ENCODE peak calls at places on chromosomes 11 and 22, in four cellular contexts. V, Q, J and X are unnamed samples.

GRCh38 chr22:44402196-44403111 is 89.7 kb upstream of the SHISAL1 start:
- DNase-seq in V (peak), Q (no peak), J (peak), X (no peak)

GRCh38 chr11:17568944-17569343 is 21.9 kb downstream of the OTOG start:
- DNase-seq in V (peak), Q (no peak), J (no peak), X (no peak)

GRCh38 chr11:12284321-12285050 is 92.9 kb upstream of the PARVA start:
- DNase-seq in V (no peak), Q (peak), J (no peak), X (no peak)

GRCh38 chr11:31995525-31996123 is 95.2 kb upstream of the RCN1 start:
- DNase-seq in V (no peak), Q (peak), J (no peak), X (no peak)

GRCh38 chr22:36613958-36614357 is 85.0 kb upstream of the EIF3D start:
- DNase-seq in V (no peak), Q (no peak), J (no peak), X (no peak)

GRCh38 chr11:124745835-124746620 is 6.0 kb downstream of the VSIG2 start:
- DNase-seq in V (peak), Q (peak), J (no peak), X (no peak)

GRCh38 chr22:23837911-23838685 is 708 bp downstream of the DERL3 start:
- DNase-seq in V (peak), Q (no peak), J (peak), X (no peak)

GRCh38 chr11:81237139-81237538 is 1496.5 kb downstream of the FAM181B start:
- DNase-seq in V (no peak), Q (peak), J (no peak), X (no peak)

GRCh38 chr11:26572770-26573402 is 823 bp upstream of the MUC15 start:
- DNase-seq in V (no peak), Q (no peak), J (no peak), X (peak)

GRCh38 chr11:46528445-46529085 is 65.3 kb downstream of the AMBRA1 start:
- DNase-seq in V (no peak), Q (no peak), J (no peak), X (no peak)

GRCh38 chr22:22752556-22753477 is 108.4 kb downstream of the GGTLC2 start:
- DNase-seq in V (peak), Q (peak), J (no peak), X (no peak)

GRCh38 chr22:27918351-27919221 is 470 bp downstream of the PITPNB start:
- DNase-seq in V (peak), Q (peak), J (peak), X (peak)

GRCh38 chr22:33917744-33918406 is 2.4 kb downstream of the LARGE1 start:
- DNase-seq in V (no peak), Q (peak), J (no peak), X (no peak)

GRCh38 chr11:112195906-112196305 is 20.6 kb downstream of the BCO2 start:
- DNase-seq in V (no peak), Q (peak), J (no peak), X (no peak)

GRCh38 chr22:28283025-28283654 is 364.1 kb upstream of the PITPNB start:
- DNase-seq in V (no peak), Q (peak), J (no peak), X (no peak)

GRCh38 chr11:131763193-131763890 is 392.9 kb downstream of the NTM start:
- DNase-seq in V (no peak), Q (no peak), J (no peak), X (no peak)

GRCh38 chr11:100746448-100746847 is 59.4 kb downstream of the ARHGAP42 start:
- DNase-seq in V (no peak), Q (no peak), J (no peak), X (no peak)

GRCh38 chr11:92628401-92629292 is 340.8 kb upstream of the MTNR1B start:
- DNase-seq in V (no peak), Q (peak), J (no peak), X (no peak)

GRCh38 chr22:41523464-41524221 is 20.6 kb downstream of the POLR3H start:
- DNase-seq in V (peak), Q (peak), J (no peak), X (no peak)

GRCh38 chr11:117520966-117521365 is 193.3 kb downstream of the CEP164 start:
- DNase-seq in V (no peak), Q (no peak), J (no peak), X (no peak)

GRCh38 chr11:20459865-20460264 is 72.3 kb downstream of the PRMT3 start:
- DNase-seq in V (no peak), Q (no peak), J (no peak), X (no peak)

GRCh38 chr11:48107188-48107704 is 109.4 kb upstream of the OR4B1 start:
- DNase-seq in V (no peak), Q (peak), J (no peak), X (no peak)

DNA sequence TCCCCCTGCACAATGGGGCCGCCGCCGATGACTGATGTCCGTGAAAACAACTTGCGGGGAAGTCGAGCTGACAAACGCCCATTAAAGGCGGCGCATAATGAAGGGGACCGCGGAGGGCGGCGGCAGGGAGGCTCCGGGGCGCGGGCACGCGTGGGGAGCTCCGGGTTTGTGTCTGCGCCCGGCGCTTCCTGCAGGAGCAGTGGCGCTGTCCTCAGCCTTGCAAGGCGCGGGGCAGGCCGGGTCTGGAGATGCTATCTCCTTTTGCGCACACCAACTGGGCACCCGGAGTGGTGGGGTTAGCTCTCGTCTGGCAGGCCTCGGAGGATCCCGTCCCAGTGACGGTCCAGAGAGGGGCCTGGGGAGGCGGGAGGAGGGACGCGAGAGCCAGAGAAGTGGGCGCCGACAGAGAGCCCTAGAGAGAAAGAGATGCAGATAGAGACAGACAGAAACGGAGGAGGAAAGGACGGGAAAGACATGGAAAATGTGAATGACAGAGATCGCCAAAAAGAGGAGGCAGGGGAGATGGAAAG is 390 bp upstream of the FGF3 start:
- DNase-seq in V (peak), Q (no peak), J (no peak), X (no peak)
- H3K27ac ChIP-seq in V (no peak), Q (no peak), J (no peak), X (no peak)

DNA sequence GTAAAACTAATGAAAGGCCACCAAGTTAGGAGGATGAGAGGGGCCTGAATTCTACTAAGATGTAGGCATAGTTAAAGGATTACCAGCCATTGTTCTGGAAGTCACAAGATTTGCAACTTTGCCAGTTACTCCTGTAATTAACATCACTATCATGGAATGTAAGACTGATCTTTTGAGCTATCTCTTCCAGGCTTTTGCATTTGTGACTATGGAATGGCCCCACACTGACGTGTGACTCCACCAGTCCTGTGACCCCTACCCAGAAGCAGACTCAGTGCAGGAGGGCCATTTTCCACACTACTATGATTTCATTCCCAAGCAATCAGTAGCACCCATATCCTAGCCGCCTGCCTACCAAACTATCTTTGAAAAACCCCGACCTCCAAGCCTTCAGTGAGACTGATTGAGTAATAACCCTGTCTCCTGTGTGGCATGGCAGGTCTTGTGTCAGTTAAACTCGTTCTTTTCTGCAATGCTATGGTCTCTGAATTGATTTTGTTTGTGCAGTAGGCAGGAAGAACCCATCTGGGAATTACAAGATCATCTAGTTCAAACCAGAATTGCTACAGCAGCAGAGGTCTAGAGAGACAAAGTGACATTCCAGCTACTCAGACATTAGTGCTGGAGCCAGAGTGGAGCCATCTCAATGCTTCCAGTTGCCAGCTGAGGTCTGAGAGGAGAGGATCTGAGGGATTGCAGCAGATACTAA is 1.9 kb upstream of the CTSF start:
- DNase-seq in V (peak), Q (no peak), J (no peak), X (no peak)
- H3K27ac ChIP-seq in V (no peak), Q (no peak), J (no peak), X (no peak)

GRCh38 chr11:58924230-58924629 is 15.1 kb upstream of the GLYATL1 start:
- DNase-seq in V (no peak), Q (no peak), J (no peak), X (no peak)
- H3K27ac ChIP-seq in V (peak), Q (no peak), J (peak), X (no peak)

GRCh38 chr22:46096051-46096450 is 54.3 kb upstream of the PPARA start:
- DNase-seq in V (no peak), Q (no peak), J (no peak), X (no peak)
- H3K27ac ChIP-seq in V (no peak), Q (peak), J (no peak), X (no peak)